ENCODE peak calls at places on chromosome 20, in eight cellular contexts. One of them, this sample, is unnamed.

GRCh38 chr20:43590036-43590391 is 723 bp upstream of the IFT52 start:
- DNase-seq in posterior vena cava: no peak
- DNase-seq in NB4: no peak
- DNase-seq in stimulated activated naive CD4-positive, alpha-beta T cell treated with Interleukin-2 at 50 U/mL for 16 hours: no peak
- DNase-seq in endothelial cell: peak
- DNase-seq in HuH-7: peak
- DNase-seq in putamen: peak
- DNase-seq in stomach: no peak
- DNase-seq in this sample: no peak

GRCh38 chr20:36821964-36822437 is 48.4 kb upstream of the DSN1 start:
- DNase-seq in posterior vena cava: no peak
- DNase-seq in HuH-7: no peak
- DNase-seq in NB4: no peak
- DNase-seq in stimulated activated naive CD4-positive, alpha-beta T cell treated with Interleukin-2 at 50 U/mL for 16 hours: no peak
- DNase-seq in putamen: peak
- DNase-seq in endothelial cell: no peak
- DNase-seq in stomach: peak
- DNase-seq in this sample: no peak

GRCh38 chr20:31833130-31833930 is 12.1 kb downstream of the FOXS1 start:
- DNase-seq in NB4: peak
- DNase-seq in endothelial cell: peak
- DNase-seq in stomach: peak
- DNase-seq in stimulated activated naive CD4-positive, alpha-beta T cell treated with Interleukin-2 at 50 U/mL for 16 hours: peak
- DNase-seq in posterior vena cava: no peak
- DNase-seq in putamen: no peak
- DNase-seq in HuH-7: peak
- DNase-seq in this sample: peak

GRCh38 chr20:48630342-48631075 is 197.3 kb downstream of the PREX1 start:
- DNase-seq in stomach: no peak
- DNase-seq in NB4: no peak
- DNase-seq in endothelial cell: no peak
- DNase-seq in posterior vena cava: no peak
- DNase-seq in HuH-7: no peak
- DNase-seq in stimulated activated naive CD4-positive, alpha-beta T cell treated with Interleukin-2 at 50 U/mL for 16 hours: no peak
- DNase-seq in putamen: no peak
- DNase-seq in this sample: no peak

GRCh38 chr20:8244637-8245036 is 112.6 kb downstream of the PLCB1 start:
- DNase-seq in endothelial cell: no peak
- DNase-seq in NB4: no peak
- DNase-seq in putamen: no peak
- DNase-seq in stimulated activated naive CD4-positive, alpha-beta T cell treated with Interleukin-2 at 50 U/mL for 16 hours: no peak
- DNase-seq in HuH-7: no peak
- DNase-seq in stomach: no peak
- DNase-seq in posterior vena cava: no peak
- DNase-seq in this sample: no peak

GRCh38 chr20:38094373-38094775 is 60.8 kb downstream of the RPRD1B start:
- DNase-seq in putamen: no peak
- DNase-seq in stomach: peak
- DNase-seq in stimulated activated naive CD4-positive, alpha-beta T cell treated with Interleukin-2 at 50 U/mL for 16 hours: peak
- DNase-seq in NB4: peak
- DNase-seq in posterior vena cava: no peak
- DNase-seq in endothelial cell: no peak
- DNase-seq in HuH-7: no peak
- DNase-seq in this sample: no peak

GRCh38 chr20:5221078-5221430 is 94.2 kb downstream of the CDS2 start:
- DNase-seq in HuH-7: no peak
- DNase-seq in endothelial cell: no peak
- DNase-seq in NB4: no peak
- DNase-seq in posterior vena cava: no peak
- DNase-seq in stimulated activated naive CD4-positive, alpha-beta T cell treated with Interleukin-2 at 50 U/mL for 16 hours: no peak
- DNase-seq in stomach: no peak
- DNase-seq in putamen: no peak
- DNase-seq in this sample: no peak

GRCh38 chr20:37345339-37346231 is at the start of gene SRC:
- DNase-seq in HuH-7: peak
- DNase-seq in endothelial cell: peak
- DNase-seq in posterior vena cava: peak
- DNase-seq in putamen: peak
- DNase-seq in stimulated activated naive CD4-positive, alpha-beta T cell treated with Interleukin-2 at 50 U/mL for 16 hours: peak
- DNase-seq in stomach: peak
- DNase-seq in NB4: peak
- DNase-seq in this sample: peak

GRCh38 chr20:10323729-10324128 is 105.1 kb downstream of the SNAP25 start:
- DNase-seq in posterior vena cava: no peak
- DNase-seq in stimulated activated naive CD4-positive, alpha-beta T cell treated with Interleukin-2 at 50 U/mL for 16 hours: no peak
- DNase-seq in HuH-7: no peak
- DNase-seq in putamen: no peak
- DNase-seq in stomach: no peak
- DNase-seq in endothelial cell: no peak
- DNase-seq in NB4: no peak
- DNase-seq in this sample: no peak

GRCh38 chr20:11544029-11544678 is 373.5 kb upstream of the BTBD3 start:
- DNase-seq in posterior vena cava: no peak
- DNase-seq in HuH-7: peak
- DNase-seq in stimulated activated naive CD4-positive, alpha-beta T cell treated with Interleukin-2 at 50 U/mL for 16 hours: no peak
- DNase-seq in stomach: no peak
- DNase-seq in putamen: peak
- DNase-seq in NB4: peak
- DNase-seq in endothelial cell: peak
- DNase-seq in this sample: no peak

GRCh38 chr20:25233016-25233772 is 14.7 kb upstream of the PYGB start:
- DNase-seq in putamen: no peak
- DNase-seq in endothelial cell: no peak
- DNase-seq in posterior vena cava: peak
- DNase-seq in stimulated activated naive CD4-positive, alpha-beta T cell treated with Interleukin-2 at 50 U/mL for 16 hours: no peak
- DNase-seq in NB4: no peak
- DNase-seq in stomach: peak
- DNase-seq in HuH-7: peak
- DNase-seq in this sample: no peak

GRCh38 chr20:32861446-32861845 is 2.7 kb downstream of the EFCAB8 start:
- DNase-seq in stimulated activated naive CD4-positive, alpha-beta T cell treated with Interleukin-2 at 50 U/mL for 16 hours: no peak
- DNase-seq in posterior vena cava: no peak
- DNase-seq in HuH-7: no peak
- DNase-seq in stomach: no peak
- DNase-seq in putamen: no peak
- DNase-seq in NB4: no peak
- DNase-seq in endothelial cell: no peak
- DNase-seq in this sample: no peak

GRCh38 chr20:40160151-40160550 is 528.9 kb downstream of the MAFB start:
- DNase-seq in putamen: peak
- DNase-seq in endothelial cell: peak
- DNase-seq in NB4: peak
- DNase-seq in stomach: peak
- DNase-seq in posterior vena cava: no peak
- DNase-seq in HuH-7: peak
- DNase-seq in stimulated activated naive CD4-positive, alpha-beta T cell treated with Interleukin-2 at 50 U/mL for 16 hours: no peak
- DNase-seq in this sample: no peak

GRCh38 chr20:26209171-26209941 is 512.7 kb upstream of the ZNF337 start:
- DNase-seq in stimulated activated naive CD4-positive, alpha-beta T cell treated with Interleukin-2 at 50 U/mL for 16 hours: no peak
- DNase-seq in stomach: no peak
- DNase-seq in endothelial cell: peak
- DNase-seq in NB4: no peak
- DNase-seq in putamen: no peak
- DNase-seq in posterior vena cava: peak
- DNase-seq in HuH-7: no peak
- DNase-seq in this sample: no peak

GRCh38 chr20:24102290-24102689 is 113.7 kb upstream of the GGTLC1 start:
- DNase-seq in putamen: no peak
- DNase-seq in posterior vena cava: no peak
- DNase-seq in NB4: peak
- DNase-seq in endothelial cell: peak
- DNase-seq in stomach: no peak
- DNase-seq in HuH-7: peak
- DNase-seq in stimulated activated naive CD4-positive, alpha-beta T cell treated with Interleukin-2 at 50 U/mL for 16 hours: no peak
- DNase-seq in this sample: no peak

GRCh38 chr20:35947489-35947888 is 6.8 kb downstream of the SCAND1 start:
- DNase-seq in posterior vena cava: no peak
- DNase-seq in endothelial cell: peak
- DNase-seq in NB4: peak
- DNase-seq in stimulated activated naive CD4-positive, alpha-beta T cell treated with Interleukin-2 at 50 U/mL for 16 hours: peak
- DNase-seq in HuH-7: peak
- DNase-seq in stomach: no peak
- DNase-seq in putamen: no peak
- DNase-seq in this sample: no peak

GRCh38 chr20:32569380-32570305 is 15.5 kb downstream of the NOL4L start:
- DNase-seq in HuH-7: no peak
- DNase-seq in NB4: no peak
- DNase-seq in stomach: no peak
- DNase-seq in stimulated activated naive CD4-positive, alpha-beta T cell treated with Interleukin-2 at 50 U/mL for 16 hours: no peak
- DNase-seq in putamen: no peak
- DNase-seq in endothelial cell: no peak
- DNase-seq in posterior vena cava: no peak
- DNase-seq in this sample: no peak

GRCh38 chr20:34874094-34874654 is 1.5 kb upstream of the GGT7 start:
- DNase-seq in posterior vena cava: peak
- DNase-seq in putamen: peak
- DNase-seq in stomach: peak
- DNase-seq in endothelial cell: peak
- DNase-seq in NB4: peak
- DNase-seq in stimulated activated naive CD4-positive, alpha-beta T cell treated with Interleukin-2 at 50 U/mL for 16 hours: peak
- DNase-seq in HuH-7: peak
- DNase-seq in this sample: peak

GRCh38 chr20:5973172-5973571 is 22.7 kb downstream of the MCM8 start:
- DNase-seq in putamen: no peak
- DNase-seq in NB4: no peak
- DNase-seq in stimulated activated naive CD4-positive, alpha-beta T cell treated with Interleukin-2 at 50 U/mL for 16 hours: no peak
- DNase-seq in endothelial cell: no peak
- DNase-seq in HuH-7: peak
- DNase-seq in stomach: no peak
- DNase-seq in posterior vena cava: no peak
- DNase-seq in this sample: no peak

GRCh38 chr20:23047001-23047737 is 2.3 kb downstream of the THBD start:
- DNase-seq in endothelial cell: no peak
- DNase-seq in stomach: no peak
- DNase-seq in putamen: no peak
- DNase-seq in NB4: no peak
- DNase-seq in posterior vena cava: no peak
- DNase-seq in stimulated activated naive CD4-positive, alpha-beta T cell treated with Interleukin-2 at 50 U/mL for 16 hours: no peak
- DNase-seq in HuH-7: no peak
- DNase-seq in this sample: no peak

This sample was measured in effector CD8-positive, alpha-beta T cell.